ENCODE peak calls at places on chromosomes 11 and 22, in four cellular contexts. One of them, this sample, is unnamed.
A peak's percentile ranks its signal among the peaks of the same experiment; 100 is the strongest.

GRCh38 chr11:17544181-17544622 is at the start of gene USH1C:
- DNase-seq in adipocyte: no peak
- DNase-seq in GM23248: no peak
- DNase-seq in mammary epithelial cell: no peak
- DNase-seq in this sample: no peak

GRCh38 chr11:31957674-31958073 is 133.2 kb upstream of the RCN1 start:
- DNase-seq in mammary epithelial cell: no peak
- DNase-seq in adipocyte: no peak
- DNase-seq in GM23248: no peak
- DNase-seq in this sample: no peak

GRCh38 chr22:19143967-19144400 is 467 bp downstream of the ESS2 start:
- DNase-seq in mammary epithelial cell: peak; percentile 24
- DNase-seq in GM23248: peak; percentile 71
- DNase-seq in adipocyte: peak; percentile 52
- DNase-seq in this sample: no peak

GRCh38 chr11:44885919-44886318 is 64.8 kb downstream of the TP53I11 start:
- DNase-seq in adipocyte: no peak
- DNase-seq in GM23248: no peak
- DNase-seq in mammary epithelial cell: no peak
- DNase-seq in this sample: no peak

GRCh38 chr22:48257690-48258065 is 1495.2 kb downstream of the TBC1D22A start:
- DNase-seq in GM23248: peak; percentile 8
- DNase-seq in adipocyte: no peak
- DNase-seq in mammary epithelial cell: no peak
- DNase-seq in this sample: no peak

GRCh38 chr11:70203749-70204465 is 811 bp downstream of the FADD start:
- DNase-seq in GM23248: peak; percentile 96
- DNase-seq in mammary epithelial cell: peak; percentile 90
- DNase-seq in adipocyte: peak; percentile 92
- DNase-seq in this sample: no peak

GRCh38 chr22:50399751-50400331 is 56.7 kb downstream of the PPP6R2 start:
- DNase-seq in adipocyte: peak; percentile 23
- DNase-seq in mammary epithelial cell: no peak
- DNase-seq in GM23248: peak; percentile 52
- DNase-seq in this sample: peak; percentile 9

GRCh38 chr22:50547231-50547851 is 1.6 kb downstream of the KLHDC7B start:
- DNase-seq in mammary epithelial cell: no peak
- DNase-seq in GM23248: no peak
- DNase-seq in adipocyte: no peak
- DNase-seq in this sample: no peak

GRCh38 chr11:102361100-102362021 is 14.3 kb downstream of the BIRC2 start:
- DNase-seq in adipocyte: no peak
- DNase-seq in GM23248: peak; percentile 39
- DNase-seq in mammary epithelial cell: no peak
- DNase-seq in this sample: no peak

GRCh38 chr22:26406118-26406517 is 22.9 kb upstream of the ASPHD2 start:
- DNase-seq in GM23248: peak; percentile 32
- DNase-seq in adipocyte: no peak
- DNase-seq in mammary epithelial cell: no peak
- DNase-seq in this sample: no peak

GRCh38 chr11:113974741-113975470 is at the start of gene HTR3A:
- DNase-seq in adipocyte: peak; percentile 21
- DNase-seq in mammary epithelial cell: no peak
- DNase-seq in GM23248: no peak
- DNase-seq in this sample: peak; percentile 49

GRCh38 chr11:34339149-34340064 is 18.4 kb downstream of the ABTB2 start:
- DNase-seq in mammary epithelial cell: no peak
- DNase-seq in adipocyte: no peak
- DNase-seq in GM23248: peak; percentile 15
- DNase-seq in this sample: no peak

GRCh38 chr22:28442951-28443876 is 236.4 kb downstream of the TTC28 start:
- DNase-seq in mammary epithelial cell: peak; percentile 44
- DNase-seq in GM23248: peak; percentile 86
- DNase-seq in adipocyte: peak; percentile 83
- DNase-seq in this sample: peak; percentile 39

GRCh38 chr22:19877626-19878339 is 23.1 kb upstream of the GNB1L start:
- DNase-seq in GM23248: no peak
- DNase-seq in adipocyte: peak; percentile 90
- DNase-seq in mammary epithelial cell: no peak
- DNase-seq in this sample: no peak

GRCh38 chr22:21450320-21450831 is 16.8 kb upstream of the TMEM191C start:
- DNase-seq in adipocyte: no peak
- DNase-seq in GM23248: no peak
- DNase-seq in mammary epithelial cell: no peak
- DNase-seq in this sample: no peak

GRCh38 chr11:12183827-12184620 is 73.6 kb downstream of the MICAL2 start:
- DNase-seq in adipocyte: no peak
- DNase-seq in GM23248: no peak
- DNase-seq in mammary epithelial cell: no peak
- DNase-seq in this sample: no peak

GRCh38 chr11:69819109-69819490 is at the start of gene FGF3:
- DNase-seq in GM23248: no peak
- DNase-seq in mammary epithelial cell: no peak
- DNase-seq in adipocyte: no peak
- DNase-seq in this sample: no peak

GRCh38 chr22:29290061-29290460 is 16.4 kb upstream of the GAS2L1 start:
- DNase-seq in adipocyte: no peak
- DNase-seq in GM23248: no peak
- DNase-seq in mammary epithelial cell: no peak
- DNase-seq in this sample: no peak

GRCh38 chr11:131945695-131946094 is 575.3 kb downstream of the NTM start:
- DNase-seq in mammary epithelial cell: no peak
- DNase-seq in GM23248: no peak
- DNase-seq in adipocyte: no peak
- DNase-seq in this sample: no peak

GRCh38 chr11:91630916-91631673 is 593.5 kb upstream of the FAT3 start:
- DNase-seq in mammary epithelial cell: no peak
- DNase-seq in GM23248: no peak
- DNase-seq in adipocyte: no peak
- DNase-seq in this sample: no peak

GRCh38 chr22:37259540-37260029 is 15.5 kb upstream of the RAC2 start:
- DNase-seq in GM23248: peak; percentile 77
- DNase-seq in mammary epithelial cell: peak; percentile 49
- DNase-seq in adipocyte: peak; percentile 72
- DNase-seq in this sample: no peak

GRCh38 chr22:39468487-39469325 is 11.9 kb downstream of the MGAT3 start:
- DNase-seq in adipocyte: no peak
- DNase-seq in GM23248: no peak
- DNase-seq in mammary epithelial cell: no peak
- DNase-seq in this sample: no peak
- H3K4me1 ChIP-seq in adipocyte: peaks cover 44% of the 10 kb centered on the region
- H3K4me1 ChIP-seq in GM23248: peaks cover 15% of the 10 kb centered on the region
- H3K4me1 ChIP-seq in mammary epithelial cell: peaks cover 7% of the 10 kb centered on the region
- H3K4me1 ChIP-seq in this sample: peaks cover 43% of the 10 kb centered on the region

DNA sequence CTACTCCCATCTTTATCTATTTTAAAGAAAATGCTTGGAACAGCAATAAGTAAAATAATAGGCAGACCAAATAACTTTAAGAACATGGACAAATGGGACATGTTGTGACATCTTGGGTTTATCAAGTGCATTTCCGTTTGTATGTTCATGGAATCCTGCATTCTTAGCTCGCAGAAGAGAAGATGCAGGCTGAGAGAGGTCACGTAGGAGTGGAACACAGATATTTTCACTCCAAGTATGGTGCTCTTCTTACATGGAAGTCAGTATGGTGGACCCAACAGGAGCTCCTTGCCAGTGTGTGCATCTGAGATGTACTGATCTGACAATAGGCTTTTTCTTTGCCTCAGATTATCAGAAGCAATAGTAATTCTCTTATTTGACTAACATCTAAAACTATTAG is 1.7 kb downstream of the E2F8 start:
- DNase-seq in GM23248: no peak
- DNase-seq in mammary epithelial cell: no peak
- DNase-seq in adipocyte: no peak
- DNase-seq in this sample: no peak
- H3K9ac ChIP-seq in GM23248: no peak overlapping the region
- H3K9ac ChIP-seq in mammary epithelial cell: no peak overlapping the region
- H3K9ac ChIP-seq in adipocyte: no peak overlapping the region
- H3K9ac ChIP-seq in this sample: no peak overlapping the region

GRCh38 chr11:64852804-64853520 is 8.5 kb upstream of the CDC42BPG start:
- DNase-seq in adipocyte: no peak
- DNase-seq in GM23248: no peak
- DNase-seq in mammary epithelial cell: no peak
- DNase-seq in this sample: no peak

GRCh38 chr11:64848779-64849599 is 4.5 kb upstream of the CDC42BPG start:
- DNase-seq in GM23248: no peak
- DNase-seq in mammary epithelial cell: no peak
- DNase-seq in adipocyte: no peak
- DNase-seq in this sample: no peak

GRCh38 chr11:64849600-64850356 is 5.3 kb upstream of the CDC42BPG start:
- DNase-seq in GM23248: peak; percentile 43
- DNase-seq in mammary epithelial cell: no peak
- DNase-seq in adipocyte: no peak
- DNase-seq in this sample: no peak

GRCh38 chr11:64851831-64852337 is 7.4 kb upstream of the CDC42BPG start:
- DNase-seq in mammary epithelial cell: no peak
- DNase-seq in GM23248: no peak
- DNase-seq in adipocyte: no peak
- DNase-seq in this sample: no peak

DNA sequence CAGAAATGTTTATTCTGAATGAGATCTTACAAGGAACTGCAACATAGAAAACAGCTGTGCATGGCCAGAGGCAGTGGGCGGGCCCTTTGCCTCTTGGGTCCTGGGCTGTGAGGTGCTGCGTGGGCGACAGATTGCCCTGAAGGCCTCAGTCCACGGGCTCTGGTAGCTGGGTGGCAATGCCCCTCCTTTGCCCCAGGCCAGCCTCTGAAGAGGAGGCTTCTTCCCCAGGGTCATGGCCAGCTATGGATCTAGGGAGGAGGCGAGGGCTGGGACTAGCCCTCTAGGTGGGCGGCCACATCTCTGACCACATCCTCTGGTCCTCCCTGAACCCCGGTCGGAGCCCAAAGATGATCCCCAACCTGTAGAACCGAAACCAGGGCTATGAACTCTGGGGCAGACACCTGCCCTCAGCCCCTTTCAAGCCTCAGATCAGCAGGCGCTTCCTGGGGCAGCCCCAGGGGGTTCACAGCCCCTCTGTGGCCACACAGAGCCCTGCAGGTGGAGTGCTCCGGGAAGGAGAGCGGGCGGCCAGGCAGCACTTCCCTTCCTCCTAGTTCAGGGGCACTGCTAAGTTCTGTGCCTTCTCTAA is 6.6 kb upstream of the CDC42BPG start:
- DNase-seq in adipocyte: peak; percentile 62
- DNase-seq in GM23248: peak; percentile 65
- DNase-seq in mammary epithelial cell: no peak
- DNase-seq in this sample: no peak
- H3K4me1 ChIP-seq in adipocyte: peaks cover 31% of the 10 kb centered on the region
- H3K4me1 ChIP-seq in GM23248: peaks cover 36% of the 10 kb centered on the region
- H3K4me1 ChIP-seq in mammary epithelial cell: peaks cover 54% of the 10 kb centered on the region
- H3K4me1 ChIP-seq in this sample: peaks cover 2% of the 10 kb centered on the region

GRCh38 chr11:64562723-64563351 is 28.2 kb upstream of the SLC22A12 start:
- DNase-seq in mammary epithelial cell: no peak
- DNase-seq in GM23248: no peak
- DNase-seq in adipocyte: no peak
- DNase-seq in this sample: no peak
- H3K9ac ChIP-seq in mammary epithelial cell: no peak overlapping the region
- H3K9ac ChIP-seq in GM23248: no peak overlapping the region
- H3K9ac ChIP-seq in adipocyte: no peak overlapping the region
- H3K9ac ChIP-seq in this sample: no peak overlapping the region

DNA sequence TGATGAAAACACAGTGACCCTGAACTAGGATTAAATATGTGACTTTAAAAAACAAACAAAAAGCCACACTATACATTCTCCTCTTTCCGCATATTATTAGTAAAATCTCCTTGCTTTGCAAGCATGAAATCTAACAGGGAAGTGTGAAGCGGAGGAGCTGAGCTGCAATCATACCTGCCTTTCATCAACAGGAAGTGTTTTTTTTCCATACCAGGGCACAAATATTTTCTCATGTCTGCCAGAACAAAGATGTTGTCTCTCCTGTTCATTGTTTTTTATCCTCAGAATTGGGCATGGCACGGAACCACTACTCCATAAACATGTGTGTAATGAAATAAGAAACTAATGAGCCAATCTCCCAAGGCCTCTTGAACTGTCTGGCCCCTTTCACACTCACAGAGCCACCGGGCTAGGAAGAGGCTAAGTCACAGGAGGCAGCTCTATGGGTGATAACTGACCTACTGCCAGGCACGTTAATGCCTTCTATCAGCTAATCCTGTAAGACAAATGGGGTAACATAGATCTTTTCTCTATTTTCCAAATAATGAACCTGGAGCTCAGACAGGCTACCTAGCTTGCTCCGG is 124.5 kb downstream of the ETS1 start:
- DNase-seq in GM23248: no peak
- DNase-seq in adipocyte: no peak
- DNase-seq in mammary epithelial cell: no peak
- DNase-seq in this sample: no peak
- H3K4me1 ChIP-seq in GM23248: peaks cover 43% of the 10 kb centered on the region
- H3K4me1 ChIP-seq in adipocyte: peaks cover 32% of the 10 kb centered on the region
- H3K4me1 ChIP-seq in mammary epithelial cell: peaks cover 16% of the 10 kb centered on the region
- H3K4me1 ChIP-seq in this sample: peaks cover 6% of the 10 kb centered on the region

GRCh38 chr11:128622137-128622523 is 34.8 kb upstream of the ETS1 start:
- DNase-seq in adipocyte: no peak
- DNase-seq in GM23248: no peak
- DNase-seq in mammary epithelial cell: no peak
- DNase-seq in this sample: no peak
- H3K9ac ChIP-seq in adipocyte: peak overlapping the region; percentile 3
- H3K9ac ChIP-seq in GM23248: peak overlapping the region; percentile 60
- H3K9ac ChIP-seq in mammary epithelial cell: no peak overlapping the region
- H3K9ac ChIP-seq in this sample: no peak overlapping the region

DNA sequence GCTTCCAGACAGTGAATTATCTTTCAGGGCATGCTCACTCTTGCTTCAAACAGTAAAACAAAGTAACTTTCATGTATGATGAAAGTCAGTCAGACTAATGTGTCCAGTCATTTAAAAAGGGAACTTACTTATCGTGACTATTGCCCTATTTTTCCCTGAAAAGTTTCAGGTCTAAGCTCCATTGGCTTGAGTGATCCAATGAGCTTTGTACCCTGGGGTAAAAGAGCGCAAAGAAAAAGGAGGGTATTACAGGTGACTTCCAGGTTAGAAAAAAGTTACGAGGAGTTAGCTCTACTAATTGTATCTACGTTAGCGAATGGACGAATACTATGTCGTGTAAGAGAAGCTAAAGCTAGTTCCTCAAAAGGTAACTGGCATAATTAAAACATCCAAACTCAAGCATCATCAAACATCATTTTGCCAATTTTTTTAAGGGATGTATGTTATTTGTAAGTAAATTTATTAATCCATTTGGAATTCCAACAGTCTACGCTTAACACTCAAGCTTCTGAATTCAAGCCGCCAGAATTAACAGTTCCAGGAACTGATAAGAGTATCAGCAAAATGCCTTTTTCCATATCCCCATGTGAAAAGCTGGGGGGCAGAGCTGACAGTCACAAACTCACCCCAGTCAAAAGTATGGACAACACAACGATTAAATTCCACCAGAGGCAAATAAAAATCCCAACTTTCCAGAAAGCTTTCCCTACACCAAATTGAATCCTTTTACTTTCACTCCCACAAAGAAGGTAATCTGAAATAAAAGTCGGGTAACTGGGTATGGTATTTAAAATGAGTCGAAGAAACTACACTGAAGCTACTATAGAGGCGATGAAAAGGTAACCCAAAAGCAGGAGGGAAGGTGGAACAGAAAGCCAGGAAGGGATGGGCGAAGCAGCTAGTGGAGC is 1.4 kb downstream of the PICALM start:
- DNase-seq in GM23248: peak; percentile 44
- DNase-seq in adipocyte: peak; percentile 53
- DNase-seq in mammary epithelial cell: peak; percentile 59
- DNase-seq in this sample: no peak
- H3K4me1 ChIP-seq in GM23248: peaks cover 63% of the 10 kb centered on the region
- H3K4me1 ChIP-seq in adipocyte: peaks cover 56% of the 10 kb centered on the region
- H3K4me1 ChIP-seq in mammary epithelial cell: peaks cover 25% of the 10 kb centered on the region
- H3K4me1 ChIP-seq in this sample: peaks cover 6% of the 10 kb centered on the region